ENCODE peak calls at places on chromosome 20, in nine cellular contexts. One of them, this sample, is unnamed.

GRCh38 chr20:54194724-54195438 is 13.0 kb upstream of the PFDN4 start:
- DNase-seq in activated CD4-positive, CD25-positive, alpha-beta regulatory T cell: no peak
- DNase-seq in T-helper 2 cell: no peak
- DNase-seq in stimulated activated CD4-positive, alpha-beta T cell treated with anti-CD3 and anti-CD28 coated beads, Interleukin-15, amount 100 ng/mL, for 1 hour: no peak
- DNase-seq in activated T-helper 9 cell treated with anti-CD3 and anti-CD28 coated beads, Interleukin-2, amount 50 U/mL, for 16 hours: no peak
- DNase-seq in BE2C: no peak
- DNase-seq in activated CD4-positive, alpha-beta T cell treated with anti-CD3 and anti-CD28 coated beads, Interleukin-2, amount 50 U/mL, for 1 hour: no peak
- DNase-seq in activated CD8-positive, alpha-beta memory T cell treated with anti-CD3 and anti-CD28 coated beads for 48 hours: no peak
- DNase-seq in AG08396: no peak
- DNase-seq in this sample: no peak

GRCh38 chr20:53949319-53949839 is 121.0 kb downstream of the BCAS1 start:
- DNase-seq in activated CD4-positive, CD25-positive, alpha-beta regulatory T cell: no peak
- DNase-seq in T-helper 2 cell: peak
- DNase-seq in stimulated activated CD4-positive, alpha-beta T cell treated with anti-CD3 and anti-CD28 coated beads, Interleukin-15, amount 100 ng/mL, for 1 hour: peak
- DNase-seq in activated T-helper 9 cell treated with anti-CD3 and anti-CD28 coated beads, Interleukin-2, amount 50 U/mL, for 16 hours: peak
- DNase-seq in BE2C: no peak
- DNase-seq in activated CD4-positive, alpha-beta T cell treated with anti-CD3 and anti-CD28 coated beads, Interleukin-2, amount 50 U/mL, for 1 hour: peak
- DNase-seq in activated CD8-positive, alpha-beta memory T cell treated with anti-CD3 and anti-CD28 coated beads for 48 hours: no peak
- DNase-seq in AG08396: peak
- DNase-seq in this sample: no peak

GRCh38 chr20:728022-728944 is 40.0 kb downstream of the SLC52A3 start:
- DNase-seq in activated CD4-positive, CD25-positive, alpha-beta regulatory T cell: no peak
- DNase-seq in T-helper 2 cell: no peak
- DNase-seq in stimulated activated CD4-positive, alpha-beta T cell treated with anti-CD3 and anti-CD28 coated beads, Interleukin-15, amount 100 ng/mL, for 1 hour: no peak
- DNase-seq in activated T-helper 9 cell treated with anti-CD3 and anti-CD28 coated beads, Interleukin-2, amount 50 U/mL, for 16 hours: peak
- DNase-seq in BE2C: peak
- DNase-seq in activated CD4-positive, alpha-beta T cell treated with anti-CD3 and anti-CD28 coated beads, Interleukin-2, amount 50 U/mL, for 1 hour: peak
- DNase-seq in activated CD8-positive, alpha-beta memory T cell treated with anti-CD3 and anti-CD28 coated beads for 48 hours: no peak
- DNase-seq in AG08396: peak
- DNase-seq in this sample: peak

GRCh38 chr20:58651548-58651822 is 402 bp downstream of the STX16 start:
- DNase-seq in activated CD4-positive, CD25-positive, alpha-beta regulatory T cell: no peak
- DNase-seq in T-helper 2 cell: peak
- DNase-seq in stimulated activated CD4-positive, alpha-beta T cell treated with anti-CD3 and anti-CD28 coated beads, Interleukin-15, amount 100 ng/mL, for 1 hour: no peak
- DNase-seq in activated T-helper 9 cell treated with anti-CD3 and anti-CD28 coated beads, Interleukin-2, amount 50 U/mL, for 16 hours: no peak
- DNase-seq in BE2C: no peak
- DNase-seq in activated CD4-positive, alpha-beta T cell treated with anti-CD3 and anti-CD28 coated beads, Interleukin-2, amount 50 U/mL, for 1 hour: no peak
- DNase-seq in activated CD8-positive, alpha-beta memory T cell treated with anti-CD3 and anti-CD28 coated beads for 48 hours: no peak
- DNase-seq in AG08396: no peak
- DNase-seq in this sample: no peak

GRCh38 chr20:17568045-17568788 is 1.7 kb upstream of the DSTN start:
- DNase-seq in activated CD4-positive, CD25-positive, alpha-beta regulatory T cell: no peak
- DNase-seq in T-helper 2 cell: no peak
- DNase-seq in stimulated activated CD4-positive, alpha-beta T cell treated with anti-CD3 and anti-CD28 coated beads, Interleukin-15, amount 100 ng/mL, for 1 hour: no peak
- DNase-seq in activated T-helper 9 cell treated with anti-CD3 and anti-CD28 coated beads, Interleukin-2, amount 50 U/mL, for 16 hours: no peak
- DNase-seq in BE2C: no peak
- DNase-seq in activated CD4-positive, alpha-beta T cell treated with anti-CD3 and anti-CD28 coated beads, Interleukin-2, amount 50 U/mL, for 1 hour: no peak
- DNase-seq in activated CD8-positive, alpha-beta memory T cell treated with anti-CD3 and anti-CD28 coated beads for 48 hours: no peak
- DNase-seq in AG08396: no peak
- DNase-seq in this sample: no peak

GRCh38 chr20:32152421-32153155 is 43.1 kb downstream of the TM9SF4 start:
- DNase-seq in activated CD4-positive, CD25-positive, alpha-beta regulatory T cell: no peak
- DNase-seq in T-helper 2 cell: no peak
- DNase-seq in stimulated activated CD4-positive, alpha-beta T cell treated with anti-CD3 and anti-CD28 coated beads, Interleukin-15, amount 100 ng/mL, for 1 hour: no peak
- DNase-seq in activated T-helper 9 cell treated with anti-CD3 and anti-CD28 coated beads, Interleukin-2, amount 50 U/mL, for 16 hours: no peak
- DNase-seq in BE2C: no peak
- DNase-seq in activated CD4-positive, alpha-beta T cell treated with anti-CD3 and anti-CD28 coated beads, Interleukin-2, amount 50 U/mL, for 1 hour: no peak
- DNase-seq in activated CD8-positive, alpha-beta memory T cell treated with anti-CD3 and anti-CD28 coated beads for 48 hours: no peak
- DNase-seq in AG08396: no peak
- DNase-seq in this sample: no peak

GRCh38 chr20:19071442-19071717 is 141.1 kb upstream of the SLC24A3 start:
- DNase-seq in activated CD4-positive, CD25-positive, alpha-beta regulatory T cell: no peak
- DNase-seq in T-helper 2 cell: no peak
- DNase-seq in stimulated activated CD4-positive, alpha-beta T cell treated with anti-CD3 and anti-CD28 coated beads, Interleukin-15, amount 100 ng/mL, for 1 hour: no peak
- DNase-seq in activated T-helper 9 cell treated with anti-CD3 and anti-CD28 coated beads, Interleukin-2, amount 50 U/mL, for 16 hours: no peak
- DNase-seq in BE2C: no peak
- DNase-seq in activated CD4-positive, alpha-beta T cell treated with anti-CD3 and anti-CD28 coated beads, Interleukin-2, amount 50 U/mL, for 1 hour: no peak
- DNase-seq in activated CD8-positive, alpha-beta memory T cell treated with anti-CD3 and anti-CD28 coated beads for 48 hours: no peak
- DNase-seq in AG08396: no peak
- DNase-seq in this sample: no peak

GRCh38 chr20:16864069-16864468 is 115.9 kb downstream of the OTOR start:
- DNase-seq in activated CD4-positive, CD25-positive, alpha-beta regulatory T cell: no peak
- DNase-seq in T-helper 2 cell: no peak
- DNase-seq in stimulated activated CD4-positive, alpha-beta T cell treated with anti-CD3 and anti-CD28 coated beads, Interleukin-15, amount 100 ng/mL, for 1 hour: no peak
- DNase-seq in activated T-helper 9 cell treated with anti-CD3 and anti-CD28 coated beads, Interleukin-2, amount 50 U/mL, for 16 hours: no peak
- DNase-seq in BE2C: no peak
- DNase-seq in activated CD4-positive, alpha-beta T cell treated with anti-CD3 and anti-CD28 coated beads, Interleukin-2, amount 50 U/mL, for 1 hour: no peak
- DNase-seq in activated CD8-positive, alpha-beta memory T cell treated with anti-CD3 and anti-CD28 coated beads for 48 hours: no peak
- DNase-seq in AG08396: peak
- DNase-seq in this sample: no peak

GRCh38 chr20:52847029-52847660 is 125.0 kb upstream of the TSHZ2 start:
- DNase-seq in activated CD4-positive, CD25-positive, alpha-beta regulatory T cell: no peak
- DNase-seq in T-helper 2 cell: no peak
- DNase-seq in stimulated activated CD4-positive, alpha-beta T cell treated with anti-CD3 and anti-CD28 coated beads, Interleukin-15, amount 100 ng/mL, for 1 hour: no peak
- DNase-seq in activated T-helper 9 cell treated with anti-CD3 and anti-CD28 coated beads, Interleukin-2, amount 50 U/mL, for 16 hours: no peak
- DNase-seq in BE2C: no peak
- DNase-seq in activated CD4-positive, alpha-beta T cell treated with anti-CD3 and anti-CD28 coated beads, Interleukin-2, amount 50 U/mL, for 1 hour: no peak
- DNase-seq in activated CD8-positive, alpha-beta memory T cell treated with anti-CD3 and anti-CD28 coated beads for 48 hours: no peak
- DNase-seq in AG08396: no peak
- DNase-seq in this sample: no peak

GRCh38 chr20:4022386-4023350 is 7.3 kb upstream of the RNF24 start:
- DNase-seq in activated CD4-positive, CD25-positive, alpha-beta regulatory T cell: no peak
- DNase-seq in T-helper 2 cell: no peak
- DNase-seq in stimulated activated CD4-positive, alpha-beta T cell treated with anti-CD3 and anti-CD28 coated beads, Interleukin-15, amount 100 ng/mL, for 1 hour: no peak
- DNase-seq in activated T-helper 9 cell treated with anti-CD3 and anti-CD28 coated beads, Interleukin-2, amount 50 U/mL, for 16 hours: no peak
- DNase-seq in BE2C: no peak
- DNase-seq in activated CD4-positive, alpha-beta T cell treated with anti-CD3 and anti-CD28 coated beads, Interleukin-2, amount 50 U/mL, for 1 hour: no peak
- DNase-seq in activated CD8-positive, alpha-beta memory T cell treated with anti-CD3 and anti-CD28 coated beads for 48 hours: no peak
- DNase-seq in AG08396: no peak
- DNase-seq in this sample: no peak

GRCh38 chr20:46139908-46140482 is 21.9 kb downstream of the CD40 start:
- DNase-seq in activated CD4-positive, CD25-positive, alpha-beta regulatory T cell: no peak
- DNase-seq in T-helper 2 cell: no peak
- DNase-seq in stimulated activated CD4-positive, alpha-beta T cell treated with anti-CD3 and anti-CD28 coated beads, Interleukin-15, amount 100 ng/mL, for 1 hour: no peak
- DNase-seq in activated T-helper 9 cell treated with anti-CD3 and anti-CD28 coated beads, Interleukin-2, amount 50 U/mL, for 16 hours: no peak
- DNase-seq in BE2C: no peak
- DNase-seq in activated CD4-positive, alpha-beta T cell treated with anti-CD3 and anti-CD28 coated beads, Interleukin-2, amount 50 U/mL, for 1 hour: no peak
- DNase-seq in activated CD8-positive, alpha-beta memory T cell treated with anti-CD3 and anti-CD28 coated beads for 48 hours: no peak
- DNase-seq in AG08396: no peak
- DNase-seq in this sample: no peak

GRCh38 chr20:16947346-16947943 is 199.3 kb downstream of the OTOR start:
- DNase-seq in activated CD4-positive, CD25-positive, alpha-beta regulatory T cell: no peak
- DNase-seq in T-helper 2 cell: no peak
- DNase-seq in stimulated activated CD4-positive, alpha-beta T cell treated with anti-CD3 and anti-CD28 coated beads, Interleukin-15, amount 100 ng/mL, for 1 hour: no peak
- DNase-seq in activated T-helper 9 cell treated with anti-CD3 and anti-CD28 coated beads, Interleukin-2, amount 50 U/mL, for 16 hours: no peak
- DNase-seq in BE2C: no peak
- DNase-seq in activated CD4-positive, alpha-beta T cell treated with anti-CD3 and anti-CD28 coated beads, Interleukin-2, amount 50 U/mL, for 1 hour: no peak
- DNase-seq in activated CD8-positive, alpha-beta memory T cell treated with anti-CD3 and anti-CD28 coated beads for 48 hours: no peak
- DNase-seq in AG08396: no peak
- DNase-seq in this sample: no peak

GRCh38 chr20:31968299-31969126 is 562 bp downstream of the XKR7 start:
- DNase-seq in activated CD4-positive, CD25-positive, alpha-beta regulatory T cell: peak
- DNase-seq in T-helper 2 cell: peak
- DNase-seq in stimulated activated CD4-positive, alpha-beta T cell treated with anti-CD3 and anti-CD28 coated beads, Interleukin-15, amount 100 ng/mL, for 1 hour: peak
- DNase-seq in activated T-helper 9 cell treated with anti-CD3 and anti-CD28 coated beads, Interleukin-2, amount 50 U/mL, for 16 hours: peak
- DNase-seq in BE2C: peak
- DNase-seq in activated CD4-positive, alpha-beta T cell treated with anti-CD3 and anti-CD28 coated beads, Interleukin-2, amount 50 U/mL, for 1 hour: peak
- DNase-seq in activated CD8-positive, alpha-beta memory T cell treated with anti-CD3 and anti-CD28 coated beads for 48 hours: peak
- DNase-seq in AG08396: peak
- DNase-seq in this sample: peak

GRCh38 chr20:63183422-63184146 is 32.3 kb downstream of the YTHDF1 start:
- DNase-seq in activated CD4-positive, CD25-positive, alpha-beta regulatory T cell: no peak
- DNase-seq in T-helper 2 cell: peak
- DNase-seq in stimulated activated CD4-positive, alpha-beta T cell treated with anti-CD3 and anti-CD28 coated beads, Interleukin-15, amount 100 ng/mL, for 1 hour: peak
- DNase-seq in activated T-helper 9 cell treated with anti-CD3 and anti-CD28 coated beads, Interleukin-2, amount 50 U/mL, for 16 hours: no peak
- DNase-seq in BE2C: peak
- DNase-seq in activated CD4-positive, alpha-beta T cell treated with anti-CD3 and anti-CD28 coated beads, Interleukin-2, amount 50 U/mL, for 1 hour: peak
- DNase-seq in activated CD8-positive, alpha-beta memory T cell treated with anti-CD3 and anti-CD28 coated beads for 48 hours: no peak
- DNase-seq in AG08396: peak
- DNase-seq in this sample: peak

GRCh38 chr20:32535953-32536823 is 48.9 kb downstream of the NOL4L start:
- DNase-seq in activated CD4-positive, CD25-positive, alpha-beta regulatory T cell: peak
- DNase-seq in T-helper 2 cell: peak
- DNase-seq in stimulated activated CD4-positive, alpha-beta T cell treated with anti-CD3 and anti-CD28 coated beads, Interleukin-15, amount 100 ng/mL, for 1 hour: peak
- DNase-seq in activated T-helper 9 cell treated with anti-CD3 and anti-CD28 coated beads, Interleukin-2, amount 50 U/mL, for 16 hours: peak
- DNase-seq in BE2C: peak
- DNase-seq in activated CD4-positive, alpha-beta T cell treated with anti-CD3 and anti-CD28 coated beads, Interleukin-2, amount 50 U/mL, for 1 hour: peak
- DNase-seq in activated CD8-positive, alpha-beta memory T cell treated with anti-CD3 and anti-CD28 coated beads for 48 hours: no peak
- DNase-seq in AG08396: peak
- DNase-seq in this sample: peak

This sample was measured in HEK293T.